ENCODE peak calls at places on chromosomes 16 and 17, in seven cellular contexts. H is OCI-LY7, P is GM23338, F is SK-N-SH, T is neural progenitor cell, B is MM.1S, J is HCT116. W is an unnamed sample.

GRCh38 chr16:89936034-89936433 is 12.5 kb upstream of the DEF8 start:
- DNase-seq in T (no peak), P (no peak), B (no peak), J (no peak), H (no peak), F (no peak), W (no peak)

GRCh38 chr16:3135120-3135715 is 389 bp downstream of the ZNF213 start:
- DNase-seq in P (no peak), H (no peak), B (no peak), J (no peak), T (no peak), F (no peak), W (no peak)

GRCh38 chr16:70682239-70683145 is 3.4 kb downstream of the MTSS2 start:
- DNase-seq in J (no peak), T (no peak), F (no peak), P (peak), B (no peak), H (no peak), W (no peak)

GRCh38 chr16:2954647-2955381 is 9.3 kb upstream of the KREMEN2 start:
- DNase-seq in B (no peak), H (no peak), T (no peak), F (no peak), P (no peak), J (no peak), W (no peak)

GRCh38 chr17:45688353-45688752 is 95.8 kb upstream of the CRHR1 start:
- DNase-seq in J (no peak), T (no peak), H (no peak), P (no peak), F (no peak), B (no peak), W (peak)

GRCh38 chr16:25796239-25796638 is 104.5 kb downstream of the HS3ST4 start:
- DNase-seq in B (no peak), P (no peak), T (no peak), H (no peak), F (no peak), J (no peak), W (no peak)

GRCh38 chr17:35433075-35433894 is 985 bp upstream of the SLFN12 start:
- DNase-seq in P (peak), B (peak), J (peak), T (peak), H (no peak), F (no peak), W (peak)

GRCh38 chr16:53896711-53897110 is 192.8 kb downstream of the FTO start:
- DNase-seq in B (no peak), T (no peak), F (no peak), H (no peak), J (no peak), P (no peak), W (no peak)

GRCh38 chr17:82832881-82833475 is 6.8 kb downstream of the ZNF750 start:
- DNase-seq in J (no peak), H (no peak), T (no peak), F (no peak), B (no peak), P (no peak), W (no peak)

GRCh38 chr16:84822990-84823389 is 3.2 kb downstream of the CRISPLD2 start:
- DNase-seq in J (no peak), P (no peak), H (no peak), B (no peak), T (no peak), F (no peak), W (no peak)

GRCh38 chr17:69525920-69526841 is 111.7 kb downstream of the MAP2K6 start:
- DNase-seq in J (peak), H (peak), P (peak), T (peak), B (peak), F (peak), W (peak)

GRCh38 chr17:34066528-34066927 is 188.6 kb upstream of the CCL2 start:
- DNase-seq in J (no peak), T (no peak), P (no peak), B (no peak), H (no peak), F (no peak), W (no peak)

GRCh38 chr17:33732116-33732515 is 439.0 kb upstream of the ASIC2 start:
- DNase-seq in H (peak), T (peak), B (peak), F (no peak), P (peak), J (no peak), W (no peak)

GRCh38 chr17:59357219-59357699 is 25.8 kb downstream of the YPEL2 start:
- DNase-seq in B (no peak), T (no peak), H (no peak), J (no peak), P (no peak), F (no peak), W (no peak)

GRCh38 chr16:5187402-5187952 is 89.9 kb upstream of the EEF2KMT start:
- DNase-seq in J (no peak), T (no peak), H (no peak), B (no peak), F (no peak), P (no peak), W (no peak)

GRCh38 chr17:33602981-33603380 is 309.9 kb upstream of the ASIC2 start:
- DNase-seq in P (peak), F (peak), B (no peak), T (peak), H (no peak), J (no peak), W (no peak)

GRCh38 chr16:53097190-53097589 is 42.4 kb downstream of the CHD9 start:
- DNase-seq in F (no peak), T (no peak), B (no peak), J (no peak), H (no peak), P (no peak), W (no peak)

GRCh38 chr16:84851192-84852127 is 31.7 kb downstream of the CRISPLD2 start:
- DNase-seq in H (no peak), F (no peak), P (no peak), J (no peak), B (no peak), T (no peak), W (peak)

GRCh38 chr16:30049871-30050270 is 15.7 kb upstream of the ALDOA start:
- DNase-seq in F (no peak), H (no peak), T (no peak), B (no peak), P (no peak), J (no peak), W (no peak)

GRCh38 chr17:45319239-45319703 is 2.5 kb upstream of the MAP3K14 start:
- DNase-seq in J (peak), F (no peak), P (no peak), T (no peak), H (no peak), B (no peak), W (peak)

GRCh38 chr16:87223656-87224248 is 93.4 kb downstream of the C16orf95 start:
- DNase-seq in J (no peak), B (no peak), F (no peak), T (no peak), H (no peak), P (no peak), W (peak)

GRCh38 chr17:68518063-68518815 is 6.0 kb downstream of the PRKAR1A start:
- DNase-seq in B (no peak), F (no peak), J (no peak), P (peak), H (no peak), T (no peak), W (no peak)

GRCh38 chr17:40335620-40336019 is 26.6 kb downstream of the RARA start:
- DNase-seq in P (no peak), B (no peak), J (no peak), F (no peak), H (no peak), T (no peak), W (no peak)

GRCh38 chr17:65173951-65174683 is 36.9 kb downstream of the RGS9 start:
- DNase-seq in T (no peak), H (no peak), F (peak), P (no peak), J (no peak), B (no peak), W (no peak)

GRCh38 chr17:65174974-65175373 is 37.8 kb downstream of the RGS9 start:
- DNase-seq in B (no peak), F (no peak), H (no peak), P (no peak), T (no peak), J (no peak), W (no peak)

GRCh38 chr17:65172511-65173136 is 35.5 kb downstream of the RGS9 start:
- DNase-seq in F (no peak), B (no peak), J (no peak), P (no peak), H (no peak), T (no peak), W (no peak)

GRCh38 chr17:65171753-65172152 is 34.6 kb downstream of the RGS9 start:
- DNase-seq in T (no peak), H (peak), J (no peak), P (no peak), F (no peak), B (no peak), W (no peak)

DNA sequence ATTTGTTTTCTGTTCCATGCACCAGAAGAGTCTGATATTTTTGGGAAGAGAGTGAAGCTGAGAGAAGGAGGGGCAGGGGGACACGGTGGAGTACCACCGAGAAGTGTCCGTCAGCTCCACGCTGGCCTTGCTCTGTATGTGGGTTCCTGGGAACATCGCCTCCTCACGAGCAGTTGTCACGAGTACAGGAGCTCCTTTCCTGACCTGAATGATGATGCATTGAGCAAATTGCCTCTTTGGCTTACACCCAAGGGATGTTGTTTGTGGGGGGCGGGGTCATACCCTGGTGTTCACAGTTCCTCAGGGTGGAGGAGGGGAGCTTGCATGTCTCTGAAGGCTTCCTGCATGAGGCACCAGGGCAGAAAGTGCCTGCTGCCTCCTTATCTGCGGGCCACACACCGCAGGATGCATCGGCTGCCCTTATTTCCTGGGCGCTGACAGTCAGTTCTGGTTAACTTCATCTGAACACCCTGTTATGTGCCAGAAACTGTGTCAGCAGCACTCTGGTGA is 36.2 kb downstream of the RGS9 start:
- DNase-seq in P (peak), T (no peak), B (no peak), H (peak), F (peak), J (no peak), W (peak)
- TF ChIP-seq EZH2phosphoT487 in P (no peak), T (no peak), B (no peak), H (no peak), F (no peak), J (no peak), W (no peak)

GRCh38 chr16:10519297-10519696 is 61.1 kb downstream of the EMP2 start:
- DNase-seq in F (no peak), T (no peak), J (no peak), B (no peak), P (no peak), H (no peak), W (no peak)
- TF ChIP-seq EZH2phosphoT487 in F (no peak), T (no peak), J (no peak), B (no peak), P (no peak), H (no peak), W (no peak)

GRCh38 chr16:78926723-78927200 is 673.8 kb downstream of the MAF start:
- DNase-seq in F (no peak), P (no peak), B (no peak), T (no peak), H (no peak), J (no peak), W (no peak)

GRCh38 chr16:78919852-78920251 is 680.7 kb downstream of the MAF start:
- DNase-seq in T (no peak), H (no peak), B (no peak), F (no peak), P (no peak), J (no peak), W (no peak)

GRCh38 chr16:78929798-78930197 is 670.7 kb downstream of the MAF start:
- DNase-seq in P (no peak), F (no peak), J (no peak), H (no peak), T (no peak), B (no peak), W (no peak)

GRCh38 chr16:78930561-78930960 is 670.0 kb downstream of the MAF start:
- DNase-seq in T (no peak), P (no peak), H (no peak), J (no peak), B (no peak), F (no peak), W (no peak)

GRCh38 chr16:78925071-78925714 is 675.3 kb downstream of the MAF start:
- DNase-seq in B (peak), F (peak), P (peak), H (peak), T (peak), J (peak), W (no peak)
- TF ChIP-seq EZH2phosphoT487 in B (no peak), F (no peak), P (no peak), H (no peak), T (no peak), J (no peak), W (no peak)

GRCh38 chr17:17818088-17818526 is 18.7 kb downstream of the SREBF1 start:
- DNase-seq in F (peak), B (no peak), P (peak), H (peak), T (no peak), J (no peak), W (peak)
- TF ChIP-seq EZH2phosphoT487 in F (no peak), B (no peak), P (no peak), H (no peak), T (no peak), J (no peak), W (no peak)

W was measured in PC-3.